ENCODE peak calls at places on chromosome 12, in six cellular contexts. D is H9, L is endothelial cell of umbilical vein, O is endodermal cell, R is K562, P is mammary epithelial cell. V is an unnamed sample.

GRCh38 chr12:1619599-1619998 is 9.4 kb upstream of the WNT5B start:
- DNase-seq in D (no peak), L (peak; percentile 71), O (no peak), R (no peak), P (no peak), V (no peak)

GRCh38 chr12:90791445-90791844 is 163.5 kb downstream of the CCER1 start:
- DNase-seq in D (no peak), L (no peak), O (no peak), R (no peak), P (no peak), V (no peak)

GRCh38 chr12:77521458-77522115 is 309.1 kb upstream of the NAV3 start:
- DNase-seq in D (no peak), L (no peak), O (no peak), R (no peak), P (no peak), V (no peak)

GRCh38 chr12:96371138-96371786 is 29.0 kb downstream of the CDK17 start:
- DNase-seq in D (peak; percentile 61), L (no peak), O (peak; percentile 74), R (peak; percentile 85), P (no peak), V (no peak)

GRCh38 chr12:81167694-81168093 is 89.8 kb downstream of the ACSS3 start:
- DNase-seq in D (no peak), L (peak; percentile 19), O (peak; percentile 46), R (no peak), P (peak; percentile 27), V (no peak)

GRCh38 chr12:38374751-38375150 is 58.2 kb downstream of the ALG10B start:
- DNase-seq in D (no peak), L (no peak), O (no peak), R (no peak), P (peak; percentile 82), V (no peak)

GRCh38 chr12:49212572-49212971 is 23.7 kb upstream of the TUBA1A start:
- DNase-seq in D (no peak), L (no peak), O (peak; percentile 44), R (no peak), P (no peak), V (no peak)

GRCh38 chr12:126727656-126728055 is 1539.3 kb upstream of the TMEM132C start:
- DNase-seq in D (peak; percentile 69), L (no peak), O (peak; percentile 83), R (no peak), P (no peak), V (no peak)

GRCh38 chr12:47307680-47308399 is 228.1 kb upstream of the AMIGO2 start:
- DNase-seq in D (peak; percentile 69), L (peak; percentile 66), O (peak; percentile 82), R (peak; percentile 70), P (peak; percentile 65), V (peak; percentile 36)

GRCh38 chr12:39605996-39606395 is 13.6 kb downstream of the ABCD2 start:
- DNase-seq in D (no peak), L (no peak), O (no peak), R (no peak), P (peak; percentile 62), V (no peak)

GRCh38 chr12:48446372-48446771 is 26.0 kb upstream of the ANP32D start:
- DNase-seq in D (no peak), L (peak; percentile 49), O (peak; percentile 58), R (no peak), P (peak; percentile 6), V (no peak)

GRCh38 chr12:92421701-92422100 is 276.1 kb upstream of the BTG1 start:
- DNase-seq in D (no peak), L (peak; percentile 50), O (no peak), R (no peak), P (peak; percentile 61), V (no peak)

GRCh38 chr12:111222027-111222414 is 146.9 kb downstream of the PHETA1 start:
- DNase-seq in D (no peak), L (no peak), O (no peak), R (no peak), P (no peak), V (no peak)

GRCh38 chr12:19547258-19547657 is 108.0 kb downstream of the AEBP2 start:
- DNase-seq in D (no peak), L (peak; percentile 85), O (no peak), R (no peak), P (no peak), V (no peak)

GRCh38 chr12:78236264-78236663 is 405.6 kb downstream of the NAV3 start:
- DNase-seq in D (no peak), L (no peak), O (no peak), R (no peak), P (no peak), V (no peak)

GRCh38 chr12:9957834-9958233 is 13.4 kb upstream of the CLEC12A start:
- DNase-seq in D (no peak), L (no peak), O (no peak), R (no peak), P (no peak), V (no peak)

GRCh38 chr12:75969768-75970167 is 61.8 kb downstream of the PHLDA1 start:
- DNase-seq in D (peak; percentile 80), L (no peak), O (peak; percentile 83), R (no peak), P (no peak), V (no peak)

GRCh38 chr12:7188557-7189397 is 709 bp upstream of the PEX5 start:
- DNase-seq in D (peak; percentile 96), L (peak; percentile 95), O (peak; percentile 98), R (peak; percentile 71), P (peak; percentile 61), V (peak; percentile 75)

GRCh38 chr12:128906485-128907137 is 53.3 kb downstream of the GLT1D1 start:
- DNase-seq in D (no peak), L (no peak), O (no peak), R (no peak), P (no peak), V (no peak)

GRCh38 chr12:128909653-128910052 is 56.4 kb downstream of the GLT1D1 start:
- DNase-seq in D (no peak), L (no peak), O (no peak), R (no peak), P (no peak), V (no peak)

GRCh38 chr12:128908254-128908653 is 55.0 kb downstream of the GLT1D1 start:
- DNase-seq in D (no peak), L (no peak), O (no peak), R (no peak), P (no peak), V (no peak)

GRCh38 chr12:128911861-128912260 is 58.6 kb downstream of the GLT1D1 start:
- DNase-seq in D (no peak), L (no peak), O (peak; percentile 36), R (no peak), P (no peak), V (no peak)

DNA sequence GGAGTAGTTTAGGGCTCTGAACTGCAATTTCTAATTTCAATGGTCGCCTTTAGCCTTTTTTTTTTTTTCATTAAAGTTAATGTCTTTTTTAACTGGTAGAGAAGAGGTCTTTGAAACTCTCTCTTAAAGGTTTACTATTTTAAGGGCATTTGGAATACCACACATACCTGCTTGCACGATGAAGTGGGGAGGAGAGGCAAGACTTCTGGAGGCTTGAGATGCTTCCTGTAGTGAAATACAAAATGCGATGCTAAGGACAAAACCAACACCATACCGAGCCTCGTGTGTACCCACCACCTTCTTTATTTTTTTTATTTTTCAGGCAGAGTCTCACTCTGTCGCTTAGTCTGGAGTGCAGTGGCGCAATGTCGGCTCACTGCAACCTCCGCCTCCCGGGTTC is 57.4 kb downstream of the GLT1D1 start:
- DNase-seq in D (no peak), L (no peak), O (peak; percentile 31), R (no peak), P (no peak), V (no peak)
- H3K4me1 ChIP-seq in D (no peaks in the 10 kb centered on the region), L (no peaks in the 10 kb centered on the region), O (no peaks in the 10 kb centered on the region), R (no peaks in the 10 kb centered on the region), P (no peaks in the 10 kb centered on the region), V (no peaks in the 10 kb centered on the region)

GRCh38 chr12:52027085-52027843 is 20.5 kb downstream of the TAMALIN start:
- DNase-seq in D (no peak), L (no peak), O (peak; percentile 65), R (no peak), P (no peak), V (no peak)
- H3K9ac ChIP-seq in D (no peak overlapping the region), L (no peak overlapping the region), O (no peak overlapping the region), R (peak overlapping the region; percentile 61), P (no peak overlapping the region), V (peak overlapping the region; percentile 0)

DNA sequence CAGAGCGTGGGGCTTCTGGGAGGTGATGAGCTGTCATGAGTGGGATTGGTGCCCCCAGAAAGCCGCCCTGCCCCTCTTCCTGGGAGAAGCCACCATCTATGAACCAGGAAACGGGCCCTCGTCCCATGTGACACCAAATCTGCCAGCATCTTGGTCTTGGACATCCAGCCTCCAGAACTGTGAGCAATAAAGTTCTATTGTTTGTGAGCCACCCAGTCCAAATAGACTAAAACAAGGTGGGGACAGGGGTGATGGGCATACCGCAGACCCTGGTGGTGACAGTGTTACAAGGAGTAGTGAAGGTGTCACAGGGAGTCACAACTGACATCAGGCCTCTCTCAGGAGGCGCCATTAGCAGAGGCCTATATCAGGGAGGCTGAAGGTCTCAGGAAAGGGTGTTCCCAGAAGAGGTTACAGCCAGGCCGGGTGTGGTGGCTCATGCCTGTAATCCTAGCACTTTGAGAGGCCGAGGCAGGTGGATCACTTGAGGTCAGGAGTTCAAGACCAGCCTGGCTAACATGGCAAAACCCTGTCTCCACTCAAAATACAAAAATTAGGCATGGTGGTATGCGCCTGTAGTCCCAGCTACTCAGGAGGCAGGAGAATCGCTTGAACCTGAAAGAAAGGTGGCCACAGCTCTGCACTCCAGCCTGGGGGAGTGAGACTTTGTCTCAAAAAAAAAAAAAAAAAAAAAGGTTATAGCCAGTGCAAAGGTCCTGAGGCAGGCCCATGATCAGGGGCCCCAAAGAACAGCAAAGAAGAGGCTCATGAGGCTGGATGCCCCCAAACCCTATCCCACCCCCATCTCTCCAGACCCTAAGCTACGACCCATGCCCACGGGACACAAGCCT is 53.0 kb downstream of the NCOR2 start:
- DNase-seq in D (no peak), L (no peak), O (no peak), R (no peak), P (no peak), V (no peak)
- H3K4me1 ChIP-seq in D (no peaks in the 10 kb centered on the region), L (peaks cover 61% of the 10 kb centered on the region), O (peaks cover 12% of the 10 kb centered on the region), R (peaks cover 74% of the 10 kb centered on the region), P (peaks cover 86% of the 10 kb centered on the region), V (peaks cover 49% of the 10 kb centered on the region)

GRCh38 chr12:66965613-66966012 is 286.7 kb upstream of the GRIP1 start:
- DNase-seq in D (no peak), L (no peak), O (no peak), R (no peak), P (peak; percentile 46), V (no peak)

GRCh38 chr12:66960704-66961690 is 282.1 kb upstream of the GRIP1 start:
- DNase-seq in D (no peak), L (no peak), O (no peak), R (no peak), P (peak; percentile 21), V (no peak)

GRCh38 chr12:66962316-66962715 is 283.4 kb upstream of the GRIP1 start:
- DNase-seq in D (no peak), L (no peak), O (no peak), R (no peak), P (no peak), V (no peak)

GRCh38 chr12:66963901-66964300 is 285.0 kb upstream of the GRIP1 start:
- DNase-seq in D (no peak), L (no peak), O (no peak), R (no peak), P (no peak), V (no peak)

DNA sequence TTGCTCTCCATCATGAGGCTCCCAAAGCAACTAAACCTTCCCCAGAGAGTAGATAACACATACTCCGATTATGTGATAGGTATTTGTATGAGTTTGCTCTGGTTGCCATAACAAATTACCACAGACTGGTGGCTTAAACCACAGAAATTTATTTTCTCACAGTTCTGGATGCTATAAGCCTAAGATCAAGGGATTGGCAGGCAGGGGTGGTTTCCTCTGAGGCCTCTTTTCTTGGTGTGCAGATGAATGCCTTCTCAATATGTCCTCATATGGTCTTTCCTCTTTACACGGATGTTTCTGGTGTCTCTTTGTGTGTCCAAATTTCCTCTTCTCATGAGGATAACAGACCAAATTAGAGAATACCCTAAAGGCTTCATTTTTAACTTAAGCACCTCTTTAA is 285.8 kb upstream of the GRIP1 start:
- DNase-seq in D (no peak), L (no peak), O (no peak), R (no peak), P (peak; percentile 79), V (no peak)
- H3K9ac ChIP-seq in D (no peak overlapping the region), L (no peak overlapping the region), O (no peak overlapping the region), R (no peak overlapping the region), P (no peak overlapping the region), V (no peak overlapping the region)

V was measured in colonic mucosa.